ENCODE peak calls at places on chromosomes 6 and 20, in four cellular contexts. V, W, Z and N are unnamed samples.

GRCh38 chr20:41158082-41158625 is 20.8 kb downstream of the PLCG1 start:
- DNase-seq in Z (no peak), W (no peak), V (no peak), N (no peak)

GRCh38 chr20:16241911-16242310 is 331.3 kb downstream of the KIF16B start:
- DNase-seq in V (no peak), W (no peak), Z (no peak), N (no peak)

GRCh38 chr6:151440930-151441329 is 11.0 kb downstream of the RMND1 start:
- DNase-seq in W (no peak), Z (no peak), V (no peak), N (peak)

GRCh38 chr6:158894192-158894591 is 75.0 kb upstream of the EZR start:
- DNase-seq in W (peak), V (no peak), Z (no peak), N (peak)

GRCh38 chr6:89352329-89353117 is at the start of gene UBE2J1:
- DNase-seq in W (peak), V (peak), Z (peak), N (peak)

GRCh38 chr6:143555071-143555492 is 43.6 kb upstream of the FUCA2 start:
- DNase-seq in V (no peak), W (no peak), Z (no peak), N (no peak)

GRCh38 chr6:6823030-6823429 is 234.5 kb downstream of the LY86 start:
- DNase-seq in Z (no peak), W (no peak), V (no peak), N (no peak)

GRCh38 chr6:10957414-10957886 is 70.6 kb downstream of the SYCP2L start:
- DNase-seq in Z (no peak), V (no peak), W (no peak), N (no peak)

GRCh38 chr6:87391334-87391733 is 16.4 kb upstream of the CFAP206 start:
- DNase-seq in W (peak), Z (peak), V (peak), N (peak)

GRCh38 chr6:11229267-11230043 is 3.0 kb downstream of the NEDD9 start:
- DNase-seq in Z (peak), V (no peak), W (peak), N (no peak)

GRCh38 chr6:33323623-33323948 is 6.0 kb upstream of the ZBTB22 start:
- DNase-seq in Z (peak), V (no peak), W (no peak), N (no peak)